ENCODE peak calls at places on chromosomes 16 and 17, in seven cellular contexts. X is lower lobe of right lung; G is cardiac muscle cell; D is sigmoid colon; H is right cardiac atrium; Y is prostate gland; L is CD4-positive, alpha-beta memory T cell. B is an unnamed sample. For H3K9me3 and H3K4me1, the result is how much of the 10 kb centered on the place peaks cover.

GRCh38 chr17:79985951-79986391 is 49.7 kb downstream of the TBC1D16 start:
- DNase-seq in X (peak), G (no peak), D (peak), H (no peak), Y (no peak), L (no peak), B (no peak)

GRCh38 chr17:78117027-78117981 is 11.3 kb downstream of the TMC6 start:
- DNase-seq in X (no peak), G (no peak), D (no peak), H (peak), Y (no peak), L (no peak), B (no peak)

GRCh38 chr17:42698736-42699414 is 16.5 kb downstream of the CNTNAP1 start:
- DNase-seq in X (no peak), G (peak), D (no peak), H (peak), Y (no peak), L (no peak), B (no peak)

GRCh38 chr17:80959330-80960036 is 32.2 kb upstream of the CHMP6 start:
- DNase-seq in X (peak), G (peak), D (peak), H (peak), Y (peak), L (no peak), B (no peak)

GRCh38 chr17:59439711-59440110 is 108.3 kb downstream of the YPEL2 start:
- DNase-seq in X (no peak), G (no peak), D (no peak), H (no peak), Y (no peak), L (no peak), B (no peak)

GRCh38 chr16:49688298-49688697 is 167.6 kb downstream of the ZNF423 start:
- DNase-seq in X (no peak), G (no peak), D (no peak), H (no peak), Y (no peak), L (no peak), B (no peak)

GRCh38 chr16:19182487-19182886 is 14.4 kb downstream of the SYT17 start:
- DNase-seq in X (no peak), G (no peak), D (no peak), H (no peak), Y (no peak), L (no peak), B (no peak)

GRCh38 chr17:17900615-17901520 is 64.1 kb upstream of the SREBF1 start:
- DNase-seq in X (peak), G (peak), D (peak), H (peak), Y (peak), L (no peak), B (no peak)

GRCh38 chr17:21500064-21500463 is 123.9 kb downstream of the KCNJ12 start:
- DNase-seq in X (no peak), G (no peak), D (no peak), H (no peak), Y (no peak), L (no peak), B (no peak)

GRCh38 chr16:54193656-54194007 is 93.0 kb downstream of the IRX3 start:
- DNase-seq in X (peak), G (peak), D (peak), H (peak), Y (peak), L (peak), B (peak)

GRCh38 chr16:35186045-35186759 is 1726.8 kb downstream of the TP53TG3F start:
- DNase-seq in X (peak), G (no peak), D (no peak), H (no peak), Y (no peak), L (no peak), B (no peak)
- H3K9me3 ChIP-seq in X (under half), G (under half), D (under half), H (under half), Y (under half), L (under half), B (under half)

DNA sequence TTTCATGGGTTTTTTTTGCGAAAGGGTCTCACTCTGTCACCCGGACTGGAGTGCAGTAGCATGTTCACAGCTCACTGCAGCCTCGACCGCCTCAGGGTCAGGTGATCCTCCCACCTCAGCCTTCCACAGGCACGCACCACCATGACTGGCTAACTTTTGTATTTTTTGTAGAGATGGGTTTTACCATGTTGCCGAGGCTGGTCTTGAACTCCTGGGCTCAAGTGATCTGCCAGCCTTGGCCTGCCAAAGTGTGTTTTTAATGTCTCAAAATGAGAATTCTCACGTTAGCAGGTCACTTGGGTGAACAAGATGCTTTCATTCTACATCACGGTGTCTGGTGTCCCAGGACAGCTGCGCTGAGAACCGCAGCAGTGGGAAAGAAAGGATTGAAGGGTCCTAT is 3.2 kb downstream of the FBXO31 start:
- DNase-seq in X (peak), G (no peak), D (peak), H (no peak), Y (no peak), L (no peak), B (no peak)
- H3K4me3 ChIP-seq in X (peak), G (no peak), D (peak), H (no peak), Y (no peak), L (peak), B (no peak)

DNA sequence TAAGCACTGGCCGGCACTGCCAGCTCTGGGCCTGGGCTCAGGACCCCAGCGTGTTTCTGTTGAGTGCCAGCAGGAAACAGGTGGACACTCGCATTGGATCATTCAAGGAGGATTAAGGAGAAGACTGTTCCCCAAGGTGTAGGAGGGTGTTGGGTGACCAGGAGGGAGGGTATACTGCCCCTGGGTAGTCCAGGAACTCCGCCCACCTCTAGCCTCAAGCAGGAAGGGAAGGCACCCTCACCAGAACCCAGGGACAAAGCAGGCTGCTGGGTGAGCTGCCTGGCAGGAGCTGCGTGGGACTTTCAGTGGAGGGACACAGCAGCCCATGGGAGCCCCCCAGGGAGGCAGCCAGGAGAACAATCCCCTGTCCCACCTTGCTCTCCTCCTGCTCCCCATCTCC is 7.7 kb upstream of the RAB37 start:
- DNase-seq in X (no peak), G (no peak), D (no peak), H (no peak), Y (no peak), L (no peak), B (no peak)
- H3K4me1 ChIP-seq in X (under half), G (under half), D (under half), H (under half), Y (under half), L (under half), B (under half)

GRCh38 chr17:70492368-70492767 is 323.0 kb downstream of the KCNJ2 start:
- DNase-seq in X (no peak), G (no peak), D (no peak), H (no peak), Y (no peak), L (no peak), B (no peak)
- H3K9me3 ChIP-seq in X (under half), G (under half), D (under half), H (under half), Y (under half), L (under half), B (under half)

GRCh38 chr17:47205419-47205963 is 3.7 kb upstream of the MYL4 start:
- DNase-seq in X (peak), G (peak), D (peak), H (peak), Y (peak), L (peak), B (no peak)
- H3K4me3 ChIP-seq in X (peak), G (no peak), D (no peak), H (no peak), Y (no peak), L (peak), B (no peak)

GRCh38 chr16:57635266-57636097 is 7.1 kb downstream of the ADGRG1 start:
- DNase-seq in X (no peak), G (no peak), D (no peak), H (no peak), Y (no peak), L (no peak), B (no peak)

GRCh38 chr16:57637020-57637419 is 8.6 kb downstream of the ADGRG1 start:
- DNase-seq in X (no peak), G (peak), D (no peak), H (no peak), Y (no peak), L (no peak), B (no peak)

GRCh38 chr16:57637424-57637823 is 9.0 kb downstream of the ADGRG1 start:
- DNase-seq in X (no peak), G (peak), D (peak), H (peak), Y (no peak), L (no peak), B (peak)

GRCh38 chr16:57637965-57638364 is 9.5 kb downstream of the ADGRG1 start:
- DNase-seq in X (no peak), G (no peak), D (no peak), H (no peak), Y (no peak), L (no peak), B (no peak)

DNA sequence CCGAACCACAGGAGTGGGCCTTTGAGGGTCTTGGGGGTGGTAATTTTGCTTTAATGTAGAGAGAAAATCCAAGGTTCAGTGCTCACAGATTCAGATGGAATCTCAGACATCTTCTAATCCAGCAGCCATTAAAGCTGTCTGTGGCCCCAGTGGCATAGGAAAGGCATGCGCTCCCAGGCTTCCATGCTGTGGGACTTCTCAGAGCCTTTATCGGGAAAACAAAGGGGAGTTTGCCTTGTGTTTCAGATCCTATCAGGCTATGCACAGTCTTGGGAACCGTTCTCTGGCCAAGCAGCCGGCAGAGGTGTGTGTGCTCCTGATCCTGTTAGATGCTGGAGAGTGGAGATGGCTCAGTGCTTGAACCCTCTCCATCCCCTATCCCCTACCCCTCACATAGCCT is 7.8 kb downstream of the ADGRG1 start:
- DNase-seq in X (no peak), G (no peak), D (no peak), H (no peak), Y (no peak), L (no peak), B (no peak)
- H3K4me1 ChIP-seq in X (under half), G (under half), D (under half), H (under half), Y (under half), L (under half), B (under half)